ENCODE peak calls at places on chromosomes 3 and 15, in five cellular contexts. S is psoas muscle, H is IMR-90, V is mucosa of descending colon, C is GM23338. O is an unnamed sample.
A peak's percentile ranks its signal among the peaks of the same experiment; 100 is the strongest.

GRCh38 chr15:49987198-49987785 is 131.7 kb downstream of the ATP8B4 start:
- DNase-seq in S (no peak), H (peak; percentile 20), V (no peak), C (no peak), O (peak; percentile 3)

GRCh38 chr15:44340410-44340809 is 51.9 kb downstream of the GOLM2 start:
- DNase-seq in S (no peak), H (peak; percentile 84), V (no peak), C (peak; percentile 30), O (no peak)

GRCh38 chr3:72086051-72086711 is 301.2 kb upstream of the PROK2 start:
- DNase-seq in S (no peak), H (peak; percentile 6), V (no peak), C (no peak), O (no peak)

GRCh38 chr3:194203482-194204035 is 67.6 kb downstream of the HES1 start:
- DNase-seq in S (no peak), H (no peak), V (no peak), C (peak; percentile 40), O (no peak)

GRCh38 chr3:194138098-194138474 is 2.1 kb downstream of the HES1 start:
- DNase-seq in S (no peak), H (no peak), V (no peak), C (no peak), O (no peak)

GRCh38 chr3:71684752-71685151 is 40.5 kb downstream of the EIF4E3 start:
- DNase-seq in S (no peak), H (peak; percentile 86), V (no peak), C (no peak), O (no peak)

GRCh38 chr3:33637482-33637881 is 80.6 kb downstream of the CLASP2 start:
- DNase-seq in S (no peak), H (no peak), V (no peak), C (no peak), O (no peak)

GRCh38 chr15:46848704-46849103 is 868.6 kb upstream of the SEMA6D start:
- DNase-seq in S (no peak), H (peak; percentile 19), V (no peak), C (no peak), O (peak; percentile 8)

GRCh38 chr3:41175365-41175764 is 23.9 kb upstream of the CTNNB1 start:
- DNase-seq in S (no peak), H (no peak), V (no peak), C (peak; percentile 16), O (no peak)

GRCh38 chr3:57816471-57817105 is 60.5 kb downstream of the SLMAP start:
- DNase-seq in S (no peak), H (peak; percentile 41), V (no peak), C (no peak), O (no peak)

GRCh38 chr15:80202641-80203360 is 49.2 kb downstream of the CTXND1 start:
- DNase-seq in S (no peak), H (no peak), V (no peak), C (no peak), O (no peak)

GRCh38 chr3:39750677-39751076 is 58.7 kb upstream of the MYRIP start:
- DNase-seq in S (no peak), H (no peak), V (no peak), C (peak; percentile 1), O (no peak)

GRCh38 chr15:44662478-44663409 is 718 bp downstream of the SPG11 start:
- DNase-seq in S (peak; percentile 85), H (peak; percentile 48), V (peak; percentile 87), C (peak; percentile 63), O (peak; percentile 78)

GRCh38 chr15:88719654-88720053 is 80.8 kb downstream of the ISG20 start:
- DNase-seq in S (no peak), H (no peak), V (no peak), C (no peak), O (no peak)

GRCh38 chr15:26841514-26841913 is 25.3 kb upstream of the GABRA5 start:
- DNase-seq in S (no peak), H (no peak), V (no peak), C (peak; percentile 30), O (no peak)

GRCh38 chr3:186772886-186773417 is 10.4 kb upstream of the EIF4A2 start:
- DNase-seq in S (peak; percentile 84), H (no peak), V (peak; percentile 75), C (peak; percentile 70), O (peak; percentile 63)

GRCh38 chr15:43210807-43211206 is 10.0 kb downstream of the EPB42 start:
- DNase-seq in S (no peak), H (no peak), V (no peak), C (no peak), O (no peak)

GRCh38 chr3:73608805-73609641 is 15.7 kb downstream of the PDZRN3 start:
- DNase-seq in S (no peak), H (no peak), V (no peak), C (no peak), O (no peak)

GRCh38 chr3:186254676-186255665 is 107.1 kb downstream of the DGKG start:
- DNase-seq in S (no peak), H (no peak), V (no peak), C (no peak), O (no peak)

GRCh38 chr15:41151451-41152005 is 35.4 kb upstream of the INO80 start:
- DNase-seq in S (no peak), H (no peak), V (no peak), C (no peak), O (no peak)

GRCh38 chr3:193345431-193345830 is 33.1 kb downstream of the ATP13A5 start:
- DNase-seq in S (no peak), H (no peak), V (no peak), C (no peak), O (no peak)

GRCh38 chr3:15521573-15521965 is at the start of gene COLQ:
- DNase-seq in S (no peak), H (no peak), V (no peak), C (peak; percentile 44), O (no peak)

GRCh38 chr15:75028991-75029377 is 5.6 kb downstream of the PPCDC start:
- DNase-seq in S (no peak), H (no peak), V (no peak), C (peak; percentile 34), O (no peak)

GRCh38 chr3:78728406-78729145 is 1039.2 kb downstream of the ROBO1 start:
- DNase-seq in S (peak; percentile 67), H (peak; percentile 56), V (peak; percentile 49), C (peak; percentile 8), O (peak; percentile 77)

GRCh38 chr15:60525640-60526039 is 46.7 kb upstream of the ICE2 start:
- DNase-seq in S (no peak), H (no peak), V (no peak), C (no peak), O (no peak)

GRCh38 chr3:133836497-133837158 is 31.0 kb downstream of the SRPRB start:
- DNase-seq in S (no peak), H (no peak), V (no peak), C (no peak), O (no peak)

GRCh38 chr15:25731411-25731810 is 131.7 kb downstream of the ATP10A start:
- DNase-seq in S (no peak), H (no peak), V (no peak), C (no peak), O (peak; percentile 61)

GRCh38 chr15:93005133-93005532 is 83.9 kb downstream of the RGMA start:
- DNase-seq in S (no peak), H (no peak), V (no peak), C (no peak), O (no peak)

GRCh38 chr3:30604091-30604490 is 2.3 kb upstream of the TGFBR2 start:
- DNase-seq in S (no peak), H (peak; percentile 41), V (no peak), C (no peak), O (no peak)

GRCh38 chr3:195107593-195107992 is 163.4 kb downstream of the XXYLT1 start:
- DNase-seq in S (no peak), H (no peak), V (peak; percentile 16), C (no peak), O (no peak)

GRCh38 chr15:90101130-90101968 is 919 bp downstream of the IDH2 start:
- DNase-seq in S (peak; percentile 73), H (no peak), V (peak; percentile 71), C (peak; percentile 87), O (peak; percentile 77)

GRCh38 chr15:90104551-90104950 is 2.3 kb upstream of the IDH2 start:
- DNase-seq in S (peak; percentile 63), H (no peak), V (peak; percentile 69), C (no peak), O (no peak)

GRCh38 chr15:90105521-90105920 is 3.3 kb upstream of the IDH2 start:
- DNase-seq in S (no peak), H (no peak), V (no peak), C (no peak), O (peak; percentile 18)

GRCh38 chr15:90101969-90102890 is at the start of gene IDH2:
- DNase-seq in S (peak; percentile 90), H (peak; percentile 79), V (peak; percentile 91), C (peak; percentile 93), O (peak; percentile 89)

DNA sequence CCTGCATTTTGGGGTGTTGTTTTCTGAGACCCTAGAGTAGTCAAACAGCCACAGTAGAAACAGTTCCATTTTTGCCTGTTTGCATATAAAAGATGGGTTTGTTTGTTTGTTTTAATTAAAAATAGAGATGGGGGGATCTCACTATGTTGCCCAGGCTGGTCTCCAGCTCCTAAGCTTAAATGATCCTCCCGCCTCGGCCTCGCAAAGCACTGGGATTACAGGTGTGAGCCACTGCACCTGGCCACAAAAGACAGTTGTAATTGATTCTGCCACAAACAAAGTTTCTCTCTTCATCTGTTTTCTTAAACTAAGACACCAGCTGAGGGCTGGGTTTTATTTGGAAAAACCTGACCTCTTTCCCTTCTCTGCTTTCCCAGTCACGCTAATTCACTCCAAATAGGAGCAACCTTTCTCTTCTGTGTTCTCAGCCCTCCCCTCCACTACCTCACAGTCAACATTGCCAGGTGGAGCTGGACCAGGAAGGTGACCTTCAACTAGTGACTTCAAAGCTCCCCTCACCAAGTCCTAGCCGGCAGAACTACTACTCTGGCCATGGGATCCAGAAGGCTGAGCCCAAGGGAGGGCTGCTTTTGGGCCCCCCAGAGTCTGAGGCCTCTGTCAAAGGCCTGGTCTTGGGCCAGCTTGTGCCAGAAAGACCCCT is 1.5 kb upstream of the IDH2 start:
- DNase-seq in S (peak; percentile 46), H (no peak), V (no peak), C (no peak), O (no peak)
- H3K4me1 ChIP-seq in S (peaks cover 59% of the 10 kb centered on the region), H (peaks cover 28% of the 10 kb centered on the region), V (peaks cover 19% of the 10 kb centered on the region), C (peaks cover 11% of the 10 kb centered on the region), O (peaks cover 11% of the 10 kb centered on the region)

DNA sequence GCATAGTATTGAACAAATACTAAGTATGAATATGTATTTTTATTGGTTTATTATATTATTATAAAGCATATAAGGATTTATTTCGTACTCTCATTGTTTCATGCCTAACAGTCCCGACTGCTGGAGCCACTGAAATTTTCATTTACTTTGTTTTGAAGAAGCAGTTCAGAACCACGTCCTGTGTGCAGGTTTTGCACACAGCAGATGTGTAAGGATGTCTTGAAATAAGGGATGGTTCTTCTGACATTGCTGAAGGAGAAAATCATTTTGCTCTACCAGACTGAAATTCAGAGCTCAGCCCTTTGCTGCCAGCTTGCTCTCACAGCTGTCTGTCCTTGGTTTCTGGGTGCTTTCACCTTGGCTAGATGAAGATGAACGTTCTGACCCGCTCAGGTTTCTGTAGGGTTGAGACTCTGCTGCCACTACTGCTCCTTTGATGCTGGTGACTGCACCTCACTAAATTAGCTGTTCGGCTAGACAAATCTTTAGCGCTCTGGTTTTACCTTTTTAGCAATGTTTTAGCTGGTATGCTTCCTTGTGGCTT is 54.2 kb downstream of the UBE2E1 start:
- DNase-seq in S (no peak), H (no peak), V (no peak), C (no peak), O (no peak)
- H3K4me1 ChIP-seq in S (peaks cover 63% of the 10 kb centered on the region), H (peaks cover 16% of the 10 kb centered on the region), V (peaks cover under 1% of the 10 kb centered on the region), C (peaks cover 37% of the 10 kb centered on the region), O (peaks cover 26% of the 10 kb centered on the region)

GRCh38 chr3:127532561-127533203 is 57.9 kb downstream of the TPRA1 start:
- DNase-seq in S (no peak), H (no peak), V (no peak), C (no peak), O (no peak)
- H3K4me1 ChIP-seq in S (no peaks in the 10 kb centered on the region), H (no peaks in the 10 kb centered on the region), V (no peaks in the 10 kb centered on the region), C (peaks cover 5% of the 10 kb centered on the region), O (no peaks in the 10 kb centered on the region)

GRCh38 chr3:106089806-106090205 is 221.0 kb upstream of the CBLB start:
- DNase-seq in S (no peak), H (no peak), V (no peak), C (no peak), O (no peak)
- H3K4me1 ChIP-seq in S (no peaks in the 10 kb centered on the region), H (no peaks in the 10 kb centered on the region), V (no peaks in the 10 kb centered on the region), C (no peaks in the 10 kb centered on the region), O (no peaks in the 10 kb centered on the region)

O was measured in SJCRH30.